ENCODE peak calls at places on chromosomes 16 and 17, in four cellular contexts. One of them, this sample, is unnamed.

GRCh38 chr17:57629470-57629869 is 115.6 kb downstream of the CCDC182 start:
- DNase-seq in HepG2: no peak
- DNase-seq in A549: no peak
- DNase-seq in GM12878: peak; percentile 37
- DNase-seq in this sample: no peak

GRCh38 chr16:89133457-89134127 is 38.0 kb upstream of the CDH15 start:
- DNase-seq in GM12878: no peak
- DNase-seq in A549: no peak
- DNase-seq in HepG2: no peak
- DNase-seq in this sample: no peak

GRCh38 chr17:76843703-76844484 is 24.3 kb upstream of the MGAT5B start:
- DNase-seq in GM12878: no peak
- DNase-seq in HepG2: no peak
- DNase-seq in A549: peak; percentile 33
- DNase-seq in this sample: no peak

GRCh38 chr17:58504826-58505351 is 9.5 kb downstream of the MTMR4 start:
- DNase-seq in HepG2: no peak
- DNase-seq in GM12878: peak; percentile 68
- DNase-seq in A549: no peak
- DNase-seq in this sample: no peak

GRCh38 chr16:87471278-87472141 is 21.3 kb downstream of the ZCCHC14 start:
- DNase-seq in GM12878: no peak
- DNase-seq in A549: no peak
- DNase-seq in HepG2: peak; percentile 81
- DNase-seq in this sample: no peak

GRCh38 chr17:76733618-76733957 is 3.5 kb downstream of the SRSF2 start:
- DNase-seq in A549: no peak
- DNase-seq in HepG2: no peak
- DNase-seq in GM12878: no peak
- DNase-seq in this sample: no peak

GRCh38 chr17:1239210-1239609 is 31.0 kb upstream of the BHLHA9 start:
- DNase-seq in HepG2: no peak
- DNase-seq in A549: no peak
- DNase-seq in GM12878: no peak
- DNase-seq in this sample: no peak

GRCh38 chr17:4205917-4206316 is 57.9 kb downstream of the ANKFY1 start:
- DNase-seq in GM12878: no peak
- DNase-seq in HepG2: no peak
- DNase-seq in A549: no peak
- DNase-seq in this sample: no peak

GRCh38 chr16:74667215-74667765 is 613 bp upstream of the RFWD3 start:
- DNase-seq in GM12878: no peak
- DNase-seq in HepG2: peak; percentile 41
- DNase-seq in A549: peak; percentile 14
- DNase-seq in this sample: peak; percentile 46

GRCh38 chr16:87930456-87930855 is 5.9 kb downstream of the CA5A start:
- DNase-seq in HepG2: peak; percentile 23
- DNase-seq in A549: no peak
- DNase-seq in GM12878: no peak
- DNase-seq in this sample: peak; percentile 42

GRCh38 chr16:2180461-2180860 is 15.9 kb downstream of the CASKIN1 start:
- DNase-seq in HepG2: no peak
- DNase-seq in A549: no peak
- DNase-seq in GM12878: no peak
- DNase-seq in this sample: no peak

GRCh38 chr17:42266918-42267766 is 9.0 kb downstream of the STAT5B start:
- DNase-seq in HepG2: no peak
- DNase-seq in A549: peak; percentile 91
- DNase-seq in GM12878: no peak
- DNase-seq in this sample: peak; percentile 58

GRCh38 chr17:4940625-4941021 is 555 bp downstream of the RNF167 start:
- DNase-seq in HepG2: no peak
- DNase-seq in A549: no peak
- DNase-seq in GM12878: no peak
- DNase-seq in this sample: no peak

GRCh38 chr16:17817260-17817659 is 346.5 kb upstream of the XYLT1 start:
- DNase-seq in HepG2: no peak
- DNase-seq in A549: no peak
- DNase-seq in GM12878: no peak
- DNase-seq in this sample: no peak
- TF ChIP-seq POLR2AphosphoS2 in HepG2: no peak
- TF ChIP-seq POLR2AphosphoS2 in A549: no peak
- TF ChIP-seq POLR2AphosphoS2 in GM12878: no peak
- TF ChIP-seq POLR2AphosphoS2 in this sample: no peak

GRCh38 chr17:8081876-8082275 is 5.6 kb downstream of the ALOX12B start:
- DNase-seq in GM12878: no peak
- DNase-seq in A549: no peak
- DNase-seq in HepG2: no peak
- DNase-seq in this sample: no peak

GRCh38 chr17:8080208-8080798 is 7.2 kb downstream of the ALOX12B start:
- DNase-seq in GM12878: no peak
- DNase-seq in A549: no peak
- DNase-seq in HepG2: no peak
- DNase-seq in this sample: no peak

GRCh38 chr17:8082312-8082711 is 5.2 kb downstream of the ALOX12B start:
- DNase-seq in A549: no peak
- DNase-seq in HepG2: no peak
- DNase-seq in GM12878: no peak
- DNase-seq in this sample: no peak

GRCh38 chr17:8080799-8081219 is 6.7 kb downstream of the ALOX12B start:
- DNase-seq in A549: no peak
- DNase-seq in HepG2: no peak
- DNase-seq in GM12878: no peak
- DNase-seq in this sample: no peak

DNA sequence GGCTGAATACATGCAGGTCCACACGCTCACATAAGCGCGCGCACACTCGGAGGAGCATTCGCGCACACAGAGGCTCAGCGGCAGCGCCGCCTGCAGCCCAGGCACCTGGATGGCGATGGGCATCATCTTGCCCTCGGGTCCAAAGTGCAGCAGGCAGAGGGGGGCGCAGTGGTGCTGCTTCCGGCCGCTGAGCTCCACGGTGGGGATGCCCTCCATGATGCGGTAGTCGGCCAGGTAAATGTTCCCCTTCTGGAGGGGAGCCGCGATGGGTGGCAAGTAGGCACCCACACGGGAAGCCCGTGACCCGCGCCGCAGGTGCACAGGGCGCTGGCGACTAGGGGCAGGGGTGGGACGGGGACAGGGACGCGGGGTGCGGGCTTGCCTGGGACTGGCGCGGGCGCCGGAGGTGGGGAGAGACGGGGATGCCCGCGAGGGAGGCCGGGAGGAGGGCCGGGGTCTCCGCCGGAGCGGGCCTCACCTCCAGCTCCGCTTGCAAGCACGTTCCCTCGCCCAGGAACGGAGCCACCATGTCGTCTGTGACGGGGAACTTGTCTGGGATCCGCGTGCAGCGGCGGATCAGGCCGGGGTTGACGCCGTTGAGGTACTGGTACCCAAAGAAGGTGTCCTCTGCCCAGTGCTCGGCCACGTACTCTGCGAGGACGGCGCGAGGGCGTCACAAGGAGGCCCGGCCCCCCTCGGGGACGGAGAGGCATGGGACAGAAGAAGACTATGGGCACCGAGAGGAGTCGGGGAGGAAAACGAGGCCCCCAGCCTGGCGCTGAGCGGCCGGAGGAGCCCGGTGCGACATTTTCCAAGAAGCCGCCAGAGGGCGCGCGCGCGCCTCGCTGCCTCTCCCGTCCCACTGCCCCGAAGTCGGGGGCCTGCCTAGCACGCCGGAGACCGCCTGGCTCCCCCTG is 8.0 kb downstream of the ALOX12B start:
- DNase-seq in A549: peak; percentile 90
- DNase-seq in GM12878: no peak
- DNase-seq in HepG2: peak; percentile 43
- DNase-seq in this sample: peak; percentile 74
- TF ChIP-seq POLR2AphosphoS2 in A549: no peak
- TF ChIP-seq POLR2AphosphoS2 in GM12878: no peak
- TF ChIP-seq POLR2AphosphoS2 in HepG2: no peak
- TF ChIP-seq POLR2AphosphoS2 in this sample: no peak

GRCh38 chr16:78128920-78129319 is 29.5 kb downstream of the WWOX start:
- DNase-seq in GM12878: no peak
- DNase-seq in HepG2: no peak
- DNase-seq in A549: no peak
- DNase-seq in this sample: no peak
- TF ChIP-seq POLR2AphosphoS2 in GM12878: no peak
- TF ChIP-seq POLR2AphosphoS2 in HepG2: no peak
- TF ChIP-seq POLR2AphosphoS2 in A549: no peak
- TF ChIP-seq POLR2AphosphoS2 in this sample: no peak

DNA sequence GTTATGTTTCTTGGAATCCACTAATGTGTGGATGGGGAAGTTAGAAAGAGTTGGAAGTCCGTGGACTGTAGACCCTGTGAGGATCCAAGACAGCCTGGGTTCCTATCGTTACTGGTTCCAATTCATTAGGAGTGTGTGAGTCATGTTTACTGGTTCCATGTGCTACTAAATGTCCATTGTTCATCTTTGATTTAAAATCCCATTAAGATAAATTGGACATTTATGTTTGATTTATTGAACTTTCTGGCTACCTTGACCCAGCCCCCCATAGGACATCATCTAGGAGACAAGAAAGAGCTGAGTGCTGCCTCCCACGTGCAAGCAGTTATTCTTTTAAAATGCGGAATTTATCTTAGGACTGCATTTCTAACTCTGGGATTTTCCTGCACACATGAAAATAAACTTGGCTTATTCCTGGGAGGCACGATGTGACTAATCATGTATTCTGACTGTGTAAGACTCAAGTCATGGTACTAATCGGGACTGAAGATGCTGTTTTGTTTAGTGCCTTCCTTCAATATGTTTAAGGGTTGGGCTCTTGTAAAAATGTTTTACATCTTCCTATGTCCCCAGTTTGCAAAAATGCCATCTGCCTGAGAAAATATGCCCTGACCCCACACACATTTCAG is 53.4 kb downstream of the RGS9 start:
- DNase-seq in A549: no peak
- DNase-seq in GM12878: no peak
- DNase-seq in HepG2: no peak
- DNase-seq in this sample: no peak
- TF ChIP-seq POLR2AphosphoS2 in A549: no peak
- TF ChIP-seq POLR2AphosphoS2 in GM12878: no peak
- TF ChIP-seq POLR2AphosphoS2 in HepG2: no peak
- TF ChIP-seq POLR2AphosphoS2 in this sample: no peak

GRCh38 chr16:27290582-27290981 is 22.0 kb upstream of the NSMCE1 start:
- DNase-seq in GM12878: no peak
- DNase-seq in HepG2: no peak
- DNase-seq in A549: no peak
- DNase-seq in this sample: no peak
- TF ChIP-seq POLR2AphosphoS2 in GM12878: no peak
- TF ChIP-seq POLR2AphosphoS2 in HepG2: no peak
- TF ChIP-seq POLR2AphosphoS2 in A549: no peak
- TF ChIP-seq POLR2AphosphoS2 in this sample: no peak

DNA sequence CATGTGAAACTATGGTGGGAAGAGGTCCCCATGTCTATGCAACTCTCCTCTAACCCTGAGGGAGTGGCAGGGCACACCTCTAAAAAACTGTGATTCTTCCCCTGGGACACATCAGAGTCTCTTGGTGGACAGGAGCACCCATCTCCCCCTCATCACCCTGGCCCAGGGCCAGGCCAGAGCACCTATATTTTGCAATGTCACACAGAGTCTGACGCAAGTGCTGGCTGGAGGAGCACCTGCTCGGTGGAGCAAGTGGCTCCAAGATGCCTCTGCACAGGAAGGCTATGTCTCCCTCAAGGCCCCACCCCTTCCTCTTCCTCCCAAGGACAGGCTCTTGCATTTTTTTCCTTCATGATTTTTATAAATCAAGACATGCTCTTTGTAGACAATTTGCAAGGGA is 13.3 kb downstream of the SNN start:
- DNase-seq in A549: no peak
- DNase-seq in HepG2: no peak
- DNase-seq in GM12878: no peak
- DNase-seq in this sample: no peak
- TF ChIP-seq POLR2AphosphoS2 in A549: no peak
- TF ChIP-seq POLR2AphosphoS2 in HepG2: no peak
- TF ChIP-seq POLR2AphosphoS2 in GM12878: no peak
- TF ChIP-seq POLR2AphosphoS2 in this sample: no peak

DNA sequence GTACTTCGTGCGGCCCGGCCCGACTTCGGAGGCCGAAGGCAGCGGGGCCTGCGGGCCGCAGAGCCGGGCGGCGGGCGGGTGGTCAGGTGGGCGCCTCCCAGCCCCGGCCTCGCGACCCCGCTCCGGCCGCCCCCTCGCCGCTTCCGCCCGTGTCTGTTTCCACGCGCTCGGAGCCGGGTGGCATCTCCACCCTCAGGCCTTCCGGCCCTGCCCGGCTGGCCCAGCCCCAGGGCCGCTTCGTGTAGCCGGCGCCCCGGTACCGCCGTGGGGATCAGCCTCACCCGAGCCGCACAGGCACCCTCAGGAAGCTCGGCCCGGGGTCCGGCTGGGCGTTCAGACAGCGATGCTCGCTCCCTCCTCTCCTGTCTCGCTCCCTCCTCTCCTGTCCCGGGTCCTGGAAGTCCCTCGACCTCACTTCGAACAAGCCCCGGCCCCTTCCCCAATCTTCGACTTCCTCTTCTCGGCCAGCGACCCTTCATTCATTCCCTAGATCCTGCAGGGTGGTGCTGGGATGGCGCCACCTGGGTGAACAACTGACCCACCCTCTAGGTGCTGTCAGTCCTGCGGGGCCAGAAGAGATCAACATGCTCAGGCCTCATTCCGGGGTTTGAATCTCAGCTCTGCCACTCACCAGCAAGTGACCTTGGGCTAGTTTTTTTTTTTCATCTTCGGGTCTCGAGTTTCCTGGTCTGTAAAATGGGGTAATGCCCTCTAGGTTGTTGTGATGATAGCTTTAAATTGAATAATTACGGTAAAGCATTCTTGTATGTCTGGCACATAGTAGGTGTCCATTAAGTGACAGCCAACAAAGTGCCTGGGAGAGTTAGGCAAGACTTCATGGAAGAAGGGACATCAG is 611 bp downstream of the VPS4A start:
- DNase-seq in A549: peak; percentile 58
- DNase-seq in HepG2: peak; percentile 65
- DNase-seq in GM12878: no peak
- DNase-seq in this sample: peak; percentile 54
- TF ChIP-seq POLR2AphosphoS2 in A549: no peak
- TF ChIP-seq POLR2AphosphoS2 in HepG2: no peak
- TF ChIP-seq POLR2AphosphoS2 in GM12878: no peak
- TF ChIP-seq POLR2AphosphoS2 in this sample: no peak

This sample was measured in K562.